ENCODE peak calls at places on chromosomes 6 and 20, in four cellular contexts. I is CD8-positive, alpha-beta T cell; F is SIG-M5; W is HTR-8/SVneo. M is an unnamed sample.

GRCh38 chr6:137213813-137214212 is 5.4 kb downstream of the IFNGR1 start:
- DNase-seq in I (no peak), F (no peak), W (no peak), M (no peak)

GRCh38 chr6:33592595-33593413 is 12.7 kb upstream of the BAK1 start:
- DNase-seq in I (no peak), F (no peak), W (no peak), M (no peak)

GRCh38 chr6:137772541-137773289 is 94.3 kb upstream of the TNFAIP3 start:
- DNase-seq in I (no peak), F (no peak), W (no peak), M (no peak)

GRCh38 chr20:44572551-44573500 is 9.6 kb upstream of the PKIG start:
- DNase-seq in I (no peak), F (no peak), W (peak; percentile 96), M (no peak)

GRCh38 chr20:23165964-23166363 is 79.8 kb upstream of the CD93 start:
- DNase-seq in I (no peak), F (no peak), W (no peak), M (no peak)

GRCh38 chr6:2875840-2876207 is 27.3 kb downstream of the SERPINB9 start:
- DNase-seq in I (no peak), F (no peak), W (no peak), M (no peak)

GRCh38 chr6:12295558-12296254 is 5.5 kb downstream of the EDN1 start:
- DNase-seq in I (no peak), F (no peak), W (no peak), M (no peak)

GRCh38 chr6:53767941-53768340 is 26.9 kb upstream of the LRRC1 start:
- DNase-seq in I (no peak), F (no peak), W (no peak), M (no peak)

GRCh38 chr6:111087871-111088667 is 766 bp downstream of the SLC16A10 start:
- DNase-seq in I (peak; percentile 45), F (no peak), W (peak; percentile 29), M (no peak)

GRCh38 chr6:48535569-48535968 is 424.6 kb upstream of the PTCHD4 start:
- DNase-seq in I (no peak), F (no peak), W (peak; percentile 5), M (peak; percentile 59)

GRCh38 chr6:69122407-69122773 is 487.3 kb downstream of the ADGRB3 start:
- DNase-seq in I (no peak), F (no peak), W (no peak), M (no peak)

GRCh38 chr6:82840571-82840970 is 225.1 kb downstream of the UBE3D start:
- DNase-seq in I (no peak), F (no peak), W (no peak), M (no peak)

GRCh38 chr20:25273046-25273445 is 25.2 kb downstream of the PYGB start:
- DNase-seq in I (no peak), F (no peak), W (no peak), M (no peak)

GRCh38 chr6:159886270-159886669 is 4.5 kb upstream of the MAS1 start:
- DNase-seq in I (no peak), F (no peak), W (no peak), M (no peak)

GRCh38 chr6:107641500-107641931 is 151.6 kb downstream of the SOBP start:
- DNase-seq in I (no peak), F (no peak), W (no peak), M (no peak)

GRCh38 chr6:14711056-14711703 is 534.7 kb upstream of the JARID2 start:
- DNase-seq in I (no peak), F (peak; percentile 15), W (peak; percentile 59), M (no peak)

GRCh38 chr6:24935753-24936152 is at the start of gene RIPOR2:
- DNase-seq in I (peak; percentile 53), F (no peak), W (no peak), M (no peak)

GRCh38 chr6:38415231-38416005 is 224.3 kb downstream of the BTBD9 start:
- DNase-seq in I (no peak), F (no peak), W (no peak), M (no peak)

GRCh38 chr6:79504372-79504771 is 32.9 kb downstream of the LCA5 start:
- DNase-seq in I (no peak), F (no peak), W (no peak), M (no peak)

GRCh38 chr20:57819291-57819690 is 109.5 kb upstream of the PMEPA1 start:
- DNase-seq in I (no peak), F (no peak), W (no peak), M (no peak)

GRCh38 chr20:32325706-32326506 is 32.2 kb upstream of the ASXL1 start:
- DNase-seq in I (no peak), F (no peak), W (peak; percentile 30), M (no peak)

GRCh38 chr20:35091808-35092523 is 641 bp downstream of the TRPC4AP start:
- DNase-seq in I (no peak), F (no peak), W (no peak), M (no peak)

GRCh38 chr6:44559486-44560270 is 172.2 kb downstream of the CDC5L start:
- DNase-seq in I (no peak), F (no peak), W (no peak), M (no peak)

GRCh38 chr20:1332749-1333300 is 3.9 kb upstream of the SDCBP2 start:
- DNase-seq in I (no peak), F (no peak), W (no peak), M (no peak)

GRCh38 chr20:46057856-46058655 is 29.0 kb downstream of the SLC12A5 start:
- DNase-seq in I (no peak), F (peak; percentile 37), W (no peak), M (no peak)

GRCh38 chr6:111011360-111012142 is 29.7 kb downstream of the RPF2 start:
- DNase-seq in I (no peak), F (no peak), W (peak; percentile 62), M (peak; percentile 27)

GRCh38 chr20:40948352-40949267 is 80.0 kb upstream of the TOP1 start:
- DNase-seq in I (no peak), F (no peak), W (no peak), M (no peak)

GRCh38 chr6:19866900-19867627 is 29.9 kb downstream of the ID4 start:
- DNase-seq in I (no peak), F (no peak), W (peak; percentile 17), M (no peak)

GRCh38 chr20:3927486-3928291 is 38.5 kb downstream of the PANK2 start:
- DNase-seq in I (no peak), F (peak; percentile 45), W (no peak), M (no peak)

GRCh38 chr20:48821261-48821910 is 6.4 kb downstream of the PREX1 start:
- DNase-seq in I (no peak), F (peak; percentile 46), W (no peak), M (no peak)

GRCh38 chr20:5863040-5863811 is 87.1 kb downstream of the TRMT6 start:
- DNase-seq in I (no peak), F (peak; percentile 22), W (peak; percentile 71), M (no peak)